ENCODE peak calls at places on chromosome 19, in four cellular contexts. W is lower leg skin, F is ascending aorta, J is AG10803. H is an unnamed sample.

GRCh38 chr19:46478356-46478986 is 7.1 kb upstream of the PNMA8A start:
- DNase-seq in W (no peak), F (no peak), J (peak; percentile 54), H (no peak)

GRCh38 chr19:480016-480855 is 16.1 kb upstream of the MADCAM1 start:
- DNase-seq in W (peak; percentile 71), F (no peak), J (peak; percentile 53), H (no peak)

GRCh38 chr19:10566658-10567410 is 1.0 kb upstream of the KRI1 start:
- DNase-seq in W (no peak), F (no peak), J (no peak), H (no peak)

GRCh38 chr19:58352760-58353671 is at the start of gene A1BG:
- DNase-seq in W (no peak), F (no peak), J (no peak), H (no peak)

GRCh38 chr19:48445256-48445605 is 552 bp upstream of the GRWD1 start:
- DNase-seq in W (peak; percentile 62), F (no peak), J (peak; percentile 94), H (no peak)

GRCh38 chr19:51637362-51637978 is 7.3 kb upstream of the SIGLEC5 start:
- DNase-seq in W (no peak), F (no peak), J (no peak), H (no peak)

GRCh38 chr19:41871573-41872383 is 5.3 kb upstream of the CD79A start:
- DNase-seq in W (no peak), F (no peak), J (no peak), H (no peak)

GRCh38 chr19:17114414-17114831 is 38.8 kb downstream of the MYO9B start:
- DNase-seq in W (no peak), F (no peak), J (no peak), H (no peak)

GRCh38 chr19:18060472-18060871 is 26.3 kb downstream of the IL12RB1 start:
- DNase-seq in W (no peak), F (no peak), J (no peak), H (no peak)

GRCh38 chr19:2042485-2043268 is 8.4 kb downstream of the MKNK2 start:
- DNase-seq in W (peak; percentile 43), F (no peak), J (no peak), H (no peak)

DNA sequence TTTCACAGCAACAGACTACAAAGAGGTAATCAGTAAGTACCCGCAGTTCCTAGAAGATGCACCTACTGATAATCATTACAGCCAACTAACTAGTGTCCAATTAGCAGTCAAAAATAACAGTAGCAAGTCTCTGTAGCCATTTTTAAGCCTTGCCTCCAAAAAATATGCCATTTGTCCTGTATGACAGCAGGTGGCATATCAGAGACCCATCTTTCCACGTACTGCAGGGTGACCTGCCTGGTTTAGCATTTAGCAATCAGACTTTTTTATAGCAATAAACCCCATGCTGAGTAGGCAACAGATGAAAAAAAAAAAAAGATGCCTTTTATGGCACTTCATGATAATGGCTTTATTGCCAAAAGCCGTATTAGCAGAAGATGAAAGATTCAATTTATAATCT is 155.3 kb upstream of the LSM14A start:
- DNase-seq in W (no peak), F (no peak), J (no peak), H (no peak)
- TF ChIP-seq CTCF in W (no peak), F (no peak), J (no peak), H (no peak)

GRCh38 chr19:31249217-31249616 is 100.0 kb downstream of the TSHZ3 start:
- DNase-seq in W (no peak), F (no peak), J (no peak), H (no peak)
- TF ChIP-seq CTCF in W (no peak), F (no peak), J (no peak), H (no peak)

DNA sequence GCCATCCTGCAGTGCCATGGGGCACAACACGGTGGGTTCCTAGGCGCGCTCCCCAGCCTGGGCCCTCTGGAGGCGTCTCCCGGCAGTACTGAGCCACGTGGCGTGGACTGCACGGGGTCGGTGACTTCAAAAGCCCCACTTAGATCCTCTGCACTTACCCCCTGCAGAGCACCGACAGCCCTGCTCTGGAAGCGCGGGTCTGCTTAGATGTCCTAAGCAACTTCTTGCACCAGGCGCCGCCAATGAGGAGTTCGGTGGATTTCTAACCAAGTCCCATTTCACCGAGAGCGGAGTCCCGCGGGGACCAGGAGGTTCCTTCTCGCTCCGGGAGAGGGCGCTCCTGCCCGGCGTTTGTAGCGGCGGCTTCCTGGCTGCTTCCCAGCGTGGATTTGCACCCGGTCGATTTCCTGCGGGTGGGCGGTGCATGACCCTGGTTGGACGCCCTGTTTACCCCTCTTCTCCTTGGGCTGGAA is 25.2 kb upstream of the ZNF845 start:
- DNase-seq in W (no peak), F (no peak), J (no peak), H (no peak)
- TF ChIP-seq CTCF in W (no peak), F (no peak), J (peak; percentile 11), H (no peak)

GRCh38 chr19:50007170-50007569 is 18.0 kb downstream of the VRK3 start:
- DNase-seq in W (no peak), F (no peak), J (no peak), H (no peak)

GRCh38 chr19:50003254-50003788 is 21.9 kb downstream of the VRK3 start:
- DNase-seq in W (no peak), F (no peak), J (no peak), H (no peak)

GRCh38 chr19:50007947-50008346 is 17.2 kb downstream of the VRK3 start:
- DNase-seq in W (no peak), F (no peak), J (no peak), H (no peak)

GRCh38 chr19:50003810-50004419 is 21.3 kb downstream of the VRK3 start:
- DNase-seq in W (peak; percentile 35), F (peak; percentile 46), J (peak; percentile 96), H (no peak)

GRCh38 chr19:50005428-50005827 is 19.7 kb downstream of the VRK3 start:
- DNase-seq in W (no peak), F (no peak), J (no peak), H (no peak)
- TF ChIP-seq CTCF in W (no peak), F (no peak), J (no peak), H (no peak)

GRCh38 chr19:29586401-29586800 is 19.7 kb upstream of the POP4 start:
- DNase-seq in W (no peak), F (no peak), J (peak; percentile 7), H (no peak)

GRCh38 chr19:29590278-29590677 is 15.8 kb upstream of the POP4 start:
- DNase-seq in W (no peak), F (no peak), J (no peak), H (no peak)

GRCh38 chr19:29587059-29587458 is 19.0 kb upstream of the POP4 start:
- DNase-seq in W (no peak), F (no peak), J (no peak), H (no peak)

GRCh38 chr19:29587518-29587986 is 18.5 kb upstream of the POP4 start:
- DNase-seq in W (no peak), F (no peak), J (peak; percentile 33), H (no peak)

DNA sequence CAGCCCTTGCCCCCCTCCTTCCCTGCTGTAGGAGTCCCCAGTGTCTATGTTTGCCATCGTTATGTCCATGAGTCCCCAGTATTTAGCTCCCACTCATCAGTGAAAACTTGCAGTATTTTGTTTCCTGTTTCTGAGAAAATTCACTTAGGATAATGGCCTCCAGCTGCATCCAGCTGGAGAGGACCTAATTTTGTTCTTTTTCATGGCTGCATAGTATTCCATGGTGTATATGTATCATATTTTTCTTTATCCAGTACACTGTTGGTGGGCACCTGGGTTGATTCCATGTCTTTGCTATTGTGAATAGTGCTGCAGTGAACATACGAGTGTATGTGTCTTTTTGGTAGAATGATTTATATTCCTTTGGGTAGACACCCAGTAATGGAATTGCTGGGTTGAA is 18.0 kb upstream of the POP4 start:
- DNase-seq in W (no peak), F (no peak), J (no peak), H (no peak)
- TF ChIP-seq CTCF in W (no peak), F (no peak), J (no peak), H (no peak)

GRCh38 chr19:13055213-13056051 is 47.2 kb downstream of the LYL1 start:
- DNase-seq in W (peak; percentile 63), F (peak; percentile 50), J (peak; percentile 97), H (no peak)
- TF ChIP-seq CTCF in W (no peak), F (peak; percentile 17), J (no peak), H (no peak)

GRCh38 chr19:34838753-34839431 is 65.9 kb upstream of the ZNF599 start:
- DNase-seq in W (no peak), F (no peak), J (peak; percentile 5), H (no peak)
- TF ChIP-seq CTCF in W (no peak), F (no peak), J (peak; percentile 36), H (no peak)

GRCh38 chr19:29259867-29260281 is 46.9 kb upstream of the UQCRFS1 start:
- DNase-seq in W (no peak), F (no peak), J (no peak), H (no peak)

GRCh38 chr19:29256516-29256915 is 43.6 kb upstream of the UQCRFS1 start:
- DNase-seq in W (no peak), F (no peak), J (no peak), H (no peak)

GRCh38 chr19:29262085-29262484 is 49.1 kb upstream of the UQCRFS1 start:
- DNase-seq in W (no peak), F (no peak), J (no peak), H (no peak)

GRCh38 chr19:29260477-29261317 is 47.7 kb upstream of the UQCRFS1 start:
- DNase-seq in W (no peak), F (no peak), J (peak; percentile 22), H (no peak)

DNA sequence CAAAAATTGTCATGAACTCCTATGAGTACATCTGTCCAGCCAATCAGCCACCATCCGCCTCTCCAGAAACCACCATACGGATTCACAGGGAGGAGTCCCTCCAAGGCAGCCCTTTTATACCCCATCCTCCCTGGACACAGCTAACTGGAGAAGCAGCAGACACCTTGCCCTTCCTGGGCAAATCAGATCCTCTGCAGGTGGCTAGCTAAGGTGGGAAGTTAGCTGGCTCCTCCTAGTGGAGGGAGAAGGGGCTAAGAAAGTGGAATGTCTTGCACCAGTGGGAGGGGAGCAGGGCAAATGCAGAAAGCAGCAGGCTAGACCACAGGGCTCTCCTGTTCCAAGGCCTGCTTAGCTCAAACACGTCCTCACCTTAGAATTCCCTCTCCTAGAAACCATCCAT is 46.2 kb upstream of the UQCRFS1 start:
- DNase-seq in W (no peak), F (no peak), J (no peak), H (no peak)
- TF ChIP-seq CTCF in W (no peak), F (no peak), J (peak; percentile 32), H (no peak)

DNA sequence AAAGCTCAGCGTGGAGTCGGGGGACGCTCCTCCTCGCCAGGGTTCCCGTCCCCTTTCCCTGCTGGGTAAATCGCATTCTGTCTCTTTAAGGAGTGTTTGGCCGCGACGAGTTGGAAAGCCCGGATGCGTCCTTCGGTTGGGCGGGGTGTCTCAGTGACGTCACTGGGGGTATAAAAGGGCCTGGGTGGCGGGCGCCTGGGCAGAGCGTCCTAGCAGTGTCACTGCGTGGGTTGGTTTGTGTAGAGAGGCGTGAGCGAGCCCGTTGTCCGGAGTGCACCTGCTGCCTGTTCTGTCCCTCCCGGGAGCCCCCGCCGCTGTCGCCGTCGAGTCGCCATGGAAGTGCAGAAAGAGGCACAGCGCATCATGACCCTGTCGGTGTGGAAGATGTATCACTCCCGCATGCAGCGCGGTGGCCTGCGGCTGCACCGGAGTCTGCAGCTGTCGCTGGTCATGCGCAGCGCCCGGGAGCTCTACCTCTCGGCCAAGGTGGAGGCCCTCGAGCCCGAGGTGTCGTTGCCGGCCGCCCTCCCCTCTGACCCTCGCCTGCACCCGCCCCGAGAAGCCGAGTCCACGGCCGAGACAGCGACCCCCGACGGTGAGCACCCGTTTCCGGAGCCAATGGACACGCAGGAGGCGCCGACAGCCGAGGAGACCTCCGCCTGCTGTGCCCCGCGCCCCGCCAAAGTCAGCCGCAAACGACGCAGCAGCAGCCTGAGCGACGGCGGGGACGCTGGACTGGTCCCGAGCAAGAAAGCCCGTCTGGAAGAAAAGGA is 2.8 kb downstream of the IER2 start:
- DNase-seq in W (peak; percentile 95), F (peak; percentile 86), J (peak; percentile 92), H (peak; percentile 97)
- TF ChIP-seq CTCF in W (no peak), F (no peak), J (peak; percentile 2), H (peak; percentile 30)

GRCh38 chr19:19627716-19628498 is at the start of gene LPAR2:
- DNase-seq in W (no peak), F (no peak), J (no peak), H (no peak)
- TF ChIP-seq CTCF in W (no peak), F (no peak), J (no peak), H (no peak)

H was measured in CD14-positive monocyte.